ENCODE peak calls at places on chromosomes 16 and 17, in nine cellular contexts. R, W, T, L, J, U, E, O and C are unnamed samples.

GRCh38 chr16:88700322-88700635 is 5.9 kb downstream of the RNF166 start:
- DNase-seq in R (no peak), W (no peak), T (no peak), L (no peak), J (no peak), U (no peak), E (no peak), O (no peak), C (no peak)

GRCh38 chr17:15893333-15894024 is 51.5 kb upstream of the ADORA2B start:
- DNase-seq in R (no peak), W (no peak), T (peak), L (peak), J (no peak), U (no peak), E (peak), O (no peak), C (no peak)

GRCh38 chr17:81429353-81429774 is 34.1 kb downstream of the BAHCC1 start:
- DNase-seq in R (no peak), W (peak), T (no peak), L (peak), J (peak), U (peak), E (peak), O (peak), C (peak)

GRCh38 chr16:29154676-29155121 is 169.8 kb downstream of the LAT start:
- DNase-seq in R (no peak), W (no peak), T (peak), L (no peak), J (no peak), U (no peak), E (peak), O (peak), C (no peak)

GRCh38 chr16:59635674-59636073 is 901.6 kb upstream of the GOT2 start:
- DNase-seq in R (no peak), W (no peak), T (peak), L (no peak), J (no peak), U (no peak), E (peak), O (no peak), C (no peak)

GRCh38 chr17:5745091-5745820 is 160.9 kb upstream of the NLRP1 start:
- DNase-seq in R (no peak), W (no peak), T (no peak), L (no peak), J (no peak), U (no peak), E (no peak), O (no peak), C (no peak)

GRCh38 chr17:63665527-63666214 is 34.3 kb downstream of the LIMD2 start:
- DNase-seq in R (no peak), W (no peak), T (no peak), L (no peak), J (no peak), U (no peak), E (no peak), O (no peak), C (no peak)

GRCh38 chr16:7713244-7713643 is 380.6 kb downstream of the RBFOX1 start:
- DNase-seq in R (no peak), W (no peak), T (no peak), L (no peak), J (no peak), U (no peak), E (no peak), O (no peak), C (no peak)

GRCh38 chr16:12639044-12639443 is 164.6 kb downstream of the CPPED1 start:
- DNase-seq in R (no peak), W (no peak), T (peak), L (peak), J (no peak), U (no peak), E (peak), O (no peak), C (no peak)

GRCh38 chr16:57642368-57643135 is 14.1 kb downstream of the ADGRG1 start:
- DNase-seq in R (no peak), W (no peak), T (no peak), L (no peak), J (no peak), U (no peak), E (peak), O (peak), C (no peak)

GRCh38 chr16:8660841-8661301 is 13.5 kb upstream of the ABAT start:
- DNase-seq in R (no peak), W (no peak), T (peak), L (peak), J (peak), U (peak), E (peak), O (peak), C (peak)

GRCh38 chr16:46757339-46758050 is 9.4 kb upstream of the MYLK3 start:
- DNase-seq in R (no peak), W (no peak), T (peak), L (no peak), J (peak), U (no peak), E (no peak), O (no peak), C (no peak)

GRCh38 chr17:62090021-62090824 is 25.1 kb upstream of the MED13 start:
- DNase-seq in R (no peak), W (no peak), T (no peak), L (no peak), J (no peak), U (no peak), E (no peak), O (no peak), C (no peak)

GRCh38 chr16:938136-938535 is 32.6 kb downstream of the LMF1 start:
- DNase-seq in R (no peak), W (no peak), T (no peak), L (no peak), J (peak), U (no peak), E (no peak), O (no peak), C (no peak)

GRCh38 chr16:937723-938122 is 33.1 kb downstream of the LMF1 start:
- DNase-seq in R (no peak), W (no peak), T (no peak), L (no peak), J (no peak), U (no peak), E (no peak), O (no peak), C (no peak)

GRCh38 chr16:942436-943060 is 28.2 kb downstream of the LMF1 start:
- DNase-seq in R (no peak), W (no peak), T (no peak), L (no peak), J (peak), U (no peak), E (no peak), O (no peak), C (no peak)

GRCh38 chr16:939311-939710 is 31.5 kb downstream of the LMF1 start:
- DNase-seq in R (no peak), W (no peak), T (no peak), L (no peak), J (peak), U (no peak), E (no peak), O (no peak), C (no peak)

DNA sequence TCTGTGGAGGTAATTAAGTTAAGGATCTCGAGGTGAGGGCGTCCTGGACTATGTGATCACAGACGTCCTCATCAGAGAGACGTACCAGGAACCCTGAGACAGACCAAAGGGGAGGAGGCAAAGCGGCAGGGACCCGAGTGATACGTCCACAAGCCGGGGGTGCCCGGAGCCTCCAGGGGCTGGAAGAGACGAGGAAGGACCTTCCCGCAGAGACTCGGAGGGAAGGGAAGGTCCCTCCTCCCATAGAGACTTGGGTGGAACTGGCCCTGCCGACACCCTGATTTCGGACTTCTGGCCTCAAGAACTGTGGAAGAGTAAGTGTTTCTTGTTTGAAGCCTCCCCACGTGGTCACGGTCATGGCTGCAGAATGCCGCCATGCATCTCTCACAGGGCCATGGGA is 30.8 kb downstream of the LMF1 start:
- DNase-seq in R (no peak), W (no peak), T (no peak), L (no peak), J (peak), U (no peak), E (no peak), O (no peak), C (no peak)
- H3K4me3 ChIP-seq in R (no peak), W (no peak), T (no peak), L (no peak), J (no peak), U (no peak), E (no peak), O (no peak), C (no peak)

GRCh38 chr17:75159196-75160031 is 5.1 kb upstream of the JPT1 start:
- DNase-seq in R (no peak), W (no peak), T (peak), L (peak), J (no peak), U (no peak), E (peak), O (peak), C (no peak)
- H3K4me3 ChIP-seq in R (no peak), W (no peak), T (no peak), L (no peak), J (no peak), U (no peak), E (no peak), O (no peak), C (no peak)

GRCh38 chr17:28470266-28471126 is 2.9 kb upstream of the SLC13A2 start:
- DNase-seq in R (no peak), W (no peak), T (no peak), L (no peak), J (no peak), U (no peak), E (peak), O (no peak), C (peak)
- H3K4me3 ChIP-seq in R (no peak), W (no peak), T (no peak), L (no peak), J (no peak), U (no peak), E (no peak), O (no peak), C (no peak)

GRCh38 chr17:48021964-48022363 is 15.6 kb downstream of the COPZ2 start:
- DNase-seq in R (no peak), W (no peak), T (no peak), L (no peak), J (no peak), U (no peak), E (no peak), O (peak), C (no peak)

GRCh38 chr17:48022906-48023305 is 14.7 kb downstream of the COPZ2 start:
- DNase-seq in R (no peak), W (no peak), T (no peak), L (peak), J (no peak), U (no peak), E (no peak), O (no peak), C (no peak)

GRCh38 chr17:48024149-48025039 is 13.2 kb downstream of the COPZ2 start:
- DNase-seq in R (peak), W (peak), T (no peak), L (peak), J (peak), U (no peak), E (peak), O (peak), C (peak)

GRCh38 chr17:48025040-48025903 is 12.3 kb downstream of the COPZ2 start:
- DNase-seq in R (peak), W (peak), T (peak), L (peak), J (peak), U (peak), E (peak), O (peak), C (peak)

DNA sequence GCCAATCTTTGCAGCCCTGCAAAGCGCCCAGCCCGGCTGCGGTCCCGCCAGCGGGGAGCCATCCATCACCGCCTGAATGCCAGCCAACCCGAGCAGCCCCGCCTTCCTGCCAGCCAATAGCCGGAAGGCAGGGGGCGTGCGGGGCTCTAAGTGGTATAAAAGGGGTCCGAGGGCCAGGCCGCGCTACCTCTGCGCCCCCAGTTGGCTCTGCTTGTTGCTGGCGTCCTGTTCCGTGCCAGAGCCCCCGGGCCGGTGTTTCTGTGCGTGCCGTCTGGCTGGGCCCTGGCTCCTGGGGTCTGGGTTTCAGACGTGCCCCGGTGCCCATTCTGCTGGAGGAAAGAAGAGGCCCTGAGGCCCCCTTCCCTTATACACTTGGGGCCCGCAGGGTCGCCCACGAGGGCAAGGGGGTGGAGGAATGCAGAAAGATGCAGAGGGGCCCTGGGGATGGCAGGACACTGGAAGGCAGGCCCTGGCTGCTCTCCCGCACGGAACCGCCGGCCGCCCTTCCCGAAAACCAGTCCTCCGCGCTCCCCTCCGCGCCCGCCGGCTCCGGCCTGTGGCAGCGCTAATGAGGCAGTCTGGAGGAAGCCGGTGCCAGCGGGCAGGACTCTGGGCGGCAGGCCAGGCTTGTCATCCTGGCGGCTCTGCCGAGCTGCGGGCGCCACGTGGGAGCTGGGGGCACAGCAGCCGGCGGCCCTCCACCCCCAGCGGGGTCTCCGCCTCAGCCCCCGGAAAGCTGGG is 14.0 kb downstream of the COPZ2 start:
- DNase-seq in R (peak), W (peak), T (peak), L (peak), J (peak), U (peak), E (peak), O (peak), C (peak)
- H3K4me3 ChIP-seq in R (peak), W (peak), T (peak), L (peak), J (peak), U (peak), E (peak), O (peak), C (peak)

GRCh38 chr16:89923640-89924297 is 627 bp downstream of the TUBB3 start:
- DNase-seq in R (no peak), W (no peak), T (peak), L (no peak), J (no peak), U (no peak), E (no peak), O (no peak), C (no peak)

GRCh38 chr16:89925596-89926079 is 2.5 kb downstream of the TUBB3 start:
- DNase-seq in R (no peak), W (no peak), T (peak), L (no peak), J (no peak), U (no peak), E (no peak), O (no peak), C (no peak)

GRCh38 chr16:89922884-89923639 is at the start of gene TUBB3:
- DNase-seq in R (no peak), W (no peak), T (peak), L (peak), J (no peak), U (no peak), E (peak), O (peak), C (no peak)

GRCh38 chr16:89924298-89924924 is 1.3 kb downstream of the TUBB3 start:
- DNase-seq in R (peak), W (no peak), T (peak), L (peak), J (no peak), U (no peak), E (peak), O (peak), C (no peak)

DNA sequence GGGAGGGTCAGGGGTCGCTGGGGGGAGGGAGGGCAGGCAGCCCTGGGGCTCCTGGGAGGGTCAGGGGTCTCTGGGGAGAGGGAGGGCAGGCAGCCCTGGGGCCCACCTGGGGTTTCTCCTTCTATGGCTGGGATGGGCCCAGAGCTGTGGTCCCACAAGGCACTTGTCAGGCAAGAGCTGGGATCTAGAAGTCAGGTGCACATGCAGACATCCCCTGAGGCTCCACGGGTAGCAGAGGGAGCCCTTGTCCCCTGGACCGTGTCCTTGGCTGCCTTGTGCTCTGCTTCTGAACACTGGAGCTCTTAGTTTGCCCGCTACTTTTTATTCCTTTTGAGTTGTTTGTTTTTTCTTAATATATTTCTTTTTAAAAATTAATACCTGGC is 1.8 kb downstream of the TUBB3 start:
- DNase-seq in R (no peak), W (no peak), T (no peak), L (no peak), J (no peak), U (no peak), E (no peak), O (no peak), C (no peak)
- H3K4me3 ChIP-seq in R (no peak), W (no peak), T (peak), L (peak), J (peak), U (no peak), E (peak), O (peak), C (no peak)

DNA sequence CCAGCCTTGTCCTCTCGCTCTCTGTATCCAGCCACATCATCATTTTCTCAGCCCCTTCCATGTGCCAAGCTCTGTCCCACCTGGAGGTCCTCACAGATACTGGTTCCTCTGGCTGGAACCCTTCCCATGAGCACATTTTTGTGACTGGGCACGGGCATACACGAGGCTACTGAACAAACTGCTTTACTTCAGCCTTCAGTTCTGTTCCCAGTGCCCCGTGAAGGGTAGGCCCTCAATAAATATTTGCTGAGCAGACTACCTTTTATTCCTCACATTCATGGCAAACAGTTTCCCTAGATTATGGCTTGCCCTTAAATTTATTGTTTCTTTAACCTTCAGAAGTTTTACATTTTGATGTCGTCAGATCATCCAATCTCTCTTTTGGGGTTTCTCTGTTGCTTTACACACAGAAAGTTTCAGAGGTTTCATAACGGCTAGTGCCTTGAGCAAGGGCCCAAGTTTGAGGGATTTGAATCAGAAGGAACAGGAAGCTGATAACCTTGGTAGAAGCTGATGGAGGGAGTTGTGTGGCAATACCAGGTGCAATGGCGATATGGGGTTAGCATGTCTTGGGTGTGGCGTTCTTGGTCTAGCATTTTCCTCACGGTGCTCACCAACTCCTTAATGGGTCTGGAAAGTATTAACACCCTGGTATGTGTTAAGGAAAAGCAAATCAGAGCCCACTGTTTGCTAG is 27.8 kb downstream of the TMEM92 start:
- DNase-seq in R (no peak), W (no peak), T (no peak), L (no peak), J (no peak), U (no peak), E (no peak), O (no peak), C (no peak)
- H3K4me3 ChIP-seq in R (no peak), W (no peak), T (no peak), L (no peak), J (no peak), U (no peak), E (no peak), O (no peak), C (no peak)

GRCh38 chr17:65592131-65592965 is 30.9 kb upstream of the AXIN2 start:
- DNase-seq in R (no peak), W (no peak), T (no peak), L (no peak), J (no peak), U (no peak), E (no peak), O (no peak), C (no peak)

GRCh38 chr17:65595071-65595655 is 33.7 kb upstream of the AXIN2 start:
- DNase-seq in R (no peak), W (no peak), T (no peak), L (peak), J (no peak), U (no peak), E (no peak), O (no peak), C (no peak)

GRCh38 chr17:65593092-65593869 is 31.8 kb upstream of the AXIN2 start:
- DNase-seq in R (no peak), W (no peak), T (no peak), L (no peak), J (no peak), U (no peak), E (no peak), O (no peak), C (no peak)

GRCh38 chr17:65593870-65594584 is 32.6 kb upstream of the AXIN2 start:
- DNase-seq in R (no peak), W (no peak), T (peak), L (no peak), J (no peak), U (no peak), E (peak), O (peak), C (no peak)

GRCh38 chr17:65594585-65594940 is 33.1 kb upstream of the AXIN2 start:
- DNase-seq in R (no peak), W (no peak), T (peak), L (no peak), J (no peak), U (no peak), E (peak), O (peak), C (no peak)
- H3K4me3 ChIP-seq in R (no peak), W (peak), T (no peak), L (no peak), J (no peak), U (no peak), E (peak), O (no peak), C (peak)